ENCODE peak calls at places on chromosomes 11 and 22, in four cellular contexts. L is A549, F is cardiac muscle cell, J is tibial artery. C is an unnamed sample.

GRCh38 chr22:38142606-38143005 is 32.1 kb upstream of the BAIAP2L2 start:
- DNase-seq in F (no peak), J (no peak), L (no peak), C (no peak)

GRCh38 chr11:75142714-75143419 is 8.0 kb upstream of the SLCO2B1 start:
- DNase-seq in J (peak; percentile 83), F (peak; percentile 95), L (peak; percentile 83), C (peak; percentile 74)

GRCh38 chr22:46245515-46245914 is 4.6 kb downstream of the CDPF1 start:
- DNase-seq in F (peak; percentile 42), L (no peak), J (no peak), C (peak; percentile 56)

GRCh38 chr11:17747131-17747955 is 12.8 kb downstream of the KCNC1 start:
- DNase-seq in L (no peak), F (no peak), J (no peak), C (no peak)

GRCh38 chr11:92269021-92269420 is 44.4 kb downstream of the FAT3 start:
- DNase-seq in L (peak; percentile 77), J (no peak), F (peak; percentile 48), C (no peak)

GRCh38 chr11:1201395-1202153 is 21.3 kb upstream of the MUC5B start:
- DNase-seq in J (no peak), L (no peak), F (no peak), C (no peak)

GRCh38 chr11:68584097-68584496 is 100.2 kb upstream of the GAL start:
- DNase-seq in L (peak; percentile 54), F (peak; percentile 23), J (no peak), C (peak; percentile 72)

GRCh38 chr11:22407899-22408298 is 69.7 kb downstream of the SLC17A6 start:
- DNase-seq in L (no peak), J (no peak), F (no peak), C (no peak)

GRCh38 chr11:11247576-11247975 is 105.5 kb downstream of the CSNK2A3 start:
- DNase-seq in J (no peak), F (no peak), L (no peak), C (no peak)

GRCh38 chr22:33908201-33909074 is 11.8 kb downstream of the LARGE1 start:
- DNase-seq in L (no peak), J (no peak), F (no peak), C (no peak)

GRCh38 chr11:67484847-67485311 is 2.1 kb downstream of the AIP start:
- DNase-seq in L (no peak), F (no peak), J (no peak), C (peak; percentile 82)

GRCh38 chr11:110431212-110432073 is 1.7 kb downstream of the FDX1 start:
- DNase-seq in F (peak; percentile 30), J (no peak), L (no peak), C (no peak)

GRCh38 chr22:29435236-29435635 is 3.1 kb upstream of the RFPL1 start:
- DNase-seq in F (no peak), J (no peak), L (no peak), C (no peak)

GRCh38 chr11:79291948-79292347 is 148.9 kb downstream of the TENM4 start:
- DNase-seq in L (no peak), J (no peak), F (no peak), C (no peak)

GRCh38 chr11:115605397-115606222 is 101.4 kb upstream of the CADM1 start:
- DNase-seq in F (no peak), L (no peak), J (no peak), C (no peak)

GRCh38 chr11:33291004-33291777 is 34.0 kb downstream of the HIPK3 start:
- DNase-seq in L (peak; percentile 43), J (no peak), F (peak; percentile 29), C (no peak)

GRCh38 chr11:122984186-122985011 is 2.8 kb upstream of the BSX start:
- DNase-seq in J (no peak), L (peak; percentile 5), F (peak; percentile 29), C (no peak)

GRCh38 chr11:17786824-17787525 is 52.4 kb downstream of the KCNC1 start:
- DNase-seq in L (no peak), J (no peak), F (peak; percentile 15), C (no peak)

GRCh38 chr22:24593810-24594568 is 1.1 kb upstream of the LRRC75B start:
- DNase-seq in F (no peak), L (no peak), J (no peak), C (no peak)

GRCh38 chr11:5831196-5831829 is 10.4 kb downstream of the OR52E6 start:
- DNase-seq in F (no peak), L (no peak), J (no peak), C (no peak)

GRCh38 chr22:37427711-37428635 is 694 bp upstream of the ELFN2 start:
- DNase-seq in L (no peak), F (no peak), J (no peak), C (no peak)

GRCh38 chr11:82949352-82949751 is 47.8 kb downstream of the DDIAS start:
- DNase-seq in L (no peak), F (no peak), J (no peak), C (no peak)

GRCh38 chr22:21568207-21569075 is 927 bp downstream of the UBE2L3 start:
- DNase-seq in L (peak; percentile 19), F (peak; percentile 49), J (peak; percentile 20), C (peak; percentile 45)

GRCh38 chr22:46902436-46902835 is 140.0 kb downstream of the TBC1D22A start:
- DNase-seq in J (no peak), F (no peak), L (no peak), C (no peak)

GRCh38 chr11:66720223-66720898 is 8.7 kb downstream of the SPTBN2 start:
- DNase-seq in F (peak; percentile 15), L (peak; percentile 37), J (no peak), C (peak; percentile 63)

GRCh38 chr22:21448627-21449416 is 18.4 kb upstream of the TMEM191C start:
- DNase-seq in L (no peak), J (no peak), F (no peak), C (peak; percentile 19)

GRCh38 chr22:20156611-20157415 is 6.0 kb upstream of the CCDC188 start:
- DNase-seq in J (peak; percentile 76), F (peak; percentile 79), L (peak; percentile 62), C (peak; percentile 79)

GRCh38 chr11:17277024-17277584 is 565 bp downstream of the NUCB2 start:
- DNase-seq in J (peak; percentile 20), F (peak; percentile 52), L (peak; percentile 24), C (no peak)

GRCh38 chr22:39546064-39546365 is 13.5 kb upstream of the RPS19BP1 start:
- DNase-seq in L (no peak), J (no peak), F (no peak), C (no peak)

GRCh38 chr22:32820131-32820882 is 18.8 kb downstream of the TIMP3 start:
- DNase-seq in J (no peak), F (no peak), L (no peak), C (no peak)

GRCh38 chr22:44039566-44040171 is 15.6 kb downstream of the PARVB start:
- DNase-seq in J (no peak), F (no peak), L (no peak), C (no peak)

GRCh38 chr11:37264783-37265182 is 666.7 kb upstream of the RAG2 start:
- DNase-seq in F (peak; percentile 35), J (no peak), L (no peak), C (no peak)

GRCh38 chr11:107078375-107078774 is 60.1 kb upstream of the GUCY1A2 start:
- DNase-seq in J (no peak), F (no peak), L (peak; percentile 3), C (no peak)

GRCh38 chr11:35190804-35191348 is 51.9 kb downstream of the CD44 start:
- DNase-seq in J (no peak), F (peak; percentile 39), L (no peak), C (no peak)
- H3K4me1 ChIP-seq in J (peaks cover 29% of the 10 kb centered on the region), F (peaks cover 69% of the 10 kb centered on the region), L (peaks cover 6% of the 10 kb centered on the region), C (peaks cover 5% of the 10 kb centered on the region)

GRCh38 chr11:65478411-65479183 is 20.2 kb upstream of the MALAT1 start:
- DNase-seq in L (no peak), F (peak; percentile 80), J (peak; percentile 51), C (peak; percentile 75)
- H3K4me1 ChIP-seq in L (peaks cover 72% of the 10 kb centered on the region), F (peaks cover 27% of the 10 kb centered on the region), J (peaks cover 74% of the 10 kb centered on the region), C (peaks cover 31% of the 10 kb centered on the region)

DNA sequence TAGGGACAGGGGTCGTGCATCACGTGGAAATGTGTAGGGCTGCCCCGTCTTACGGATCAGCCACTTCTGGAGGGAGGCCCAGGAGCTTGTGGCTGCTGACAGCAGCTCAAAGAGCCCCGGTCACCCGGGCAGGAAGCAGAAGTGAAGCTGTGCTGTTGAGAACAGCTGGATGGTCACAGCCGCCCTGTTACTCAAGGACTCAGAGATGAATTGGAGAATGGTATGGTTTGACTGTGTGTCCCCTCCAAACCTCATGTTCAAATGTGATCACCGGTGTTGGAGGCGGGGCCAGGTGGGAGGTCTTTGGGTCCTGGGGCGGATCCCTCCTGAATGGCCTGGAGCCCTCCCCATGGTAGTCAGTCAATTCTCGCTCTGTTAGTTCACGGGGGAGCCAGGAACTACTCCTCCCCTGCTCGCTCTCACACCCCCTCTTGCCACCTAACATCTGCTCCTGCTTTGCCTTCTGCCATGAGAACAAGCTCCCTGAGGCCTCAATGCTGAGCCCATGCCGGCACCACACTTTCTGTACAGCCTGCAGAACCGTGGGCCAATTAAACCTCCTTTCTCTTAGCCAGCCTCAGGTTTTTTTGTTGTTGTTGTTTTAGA is 135.8 kb downstream of the SHANK2 start:
- DNase-seq in L (no peak), F (no peak), J (no peak), C (no peak)
- H3K4me1 ChIP-seq in L (peaks cover 16% of the 10 kb centered on the region), F (no peaks in the 10 kb centered on the region), J (no peaks in the 10 kb centered on the region), C (no peaks in the 10 kb centered on the region)

GRCh38 chr11:118312328-118312727 is 7.8 kb downstream of the CD3E start:
- DNase-seq in F (no peak), L (no peak), J (no peak), C (no peak)

GRCh38 chr11:118313242-118313641 is 8.7 kb downstream of the CD3E start:
- DNase-seq in L (no peak), F (peak; percentile 7), J (no peak), C (no peak)

GRCh38 chr11:118310271-118310670 is 5.7 kb downstream of the CD3E start:
- DNase-seq in L (no peak), F (no peak), J (no peak), C (no peak)

GRCh38 chr11:118310781-118311485 is 6.4 kb downstream of the CD3E start:
- DNase-seq in J (no peak), F (no peak), L (no peak), C (no peak)

DNA sequence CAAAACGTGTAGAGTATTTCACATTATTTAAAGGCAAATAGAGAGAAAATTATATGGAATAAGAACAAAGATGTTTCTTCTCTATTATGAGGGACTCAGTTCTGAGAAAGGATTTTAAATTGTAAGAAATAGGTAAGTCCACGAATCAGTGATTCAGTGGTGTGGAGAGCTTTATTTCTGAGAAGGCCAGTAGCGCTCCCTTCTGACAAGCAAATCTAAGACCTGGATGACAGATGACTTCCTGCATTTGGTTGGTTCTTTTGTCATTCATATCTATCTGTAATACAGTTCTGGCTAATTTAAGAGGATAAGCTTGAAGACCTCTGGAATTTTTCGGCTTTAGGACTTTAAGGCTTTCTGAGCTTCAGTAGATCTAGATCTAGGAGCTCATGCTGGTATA is 7.0 kb downstream of the CD3E start:
- DNase-seq in L (no peak), J (no peak), F (no peak), C (no peak)
- H3K4me1 ChIP-seq in L (peaks cover 6% of the 10 kb centered on the region), J (peaks cover 14% of the 10 kb centered on the region), F (no peaks in the 10 kb centered on the region), C (peaks cover 31% of the 10 kb centered on the region)